ENCODE peak calls at places on chromosomes 16 and 17, in ten cellular contexts. D is IMR-90; O is activated CD4-positive, alpha-beta T cell treated with anti-CD3 and anti-CD28 coated beads, Interleukin-2, amount 10 ng/mL, durations not matched to agents 7 days and 5 days; Z is HEK293T; H is endodermal cell; J is cardiac fibroblast; V is activated CD4-positive, CD25-positive, alpha-beta regulatory T cell; Q is small intestine; A is NCI-H446 treated with DMSO at 0.1 percent for 48 hours; F is NCI-H1092 treated with DMSO at 0.1 percent for 48 hours. G is an unnamed sample.

GRCh38 chr16:88906020-88906419 is 39.6 kb upstream of the PABPN1L start:
- DNase-seq in A (no peak), V (no peak), J (no peak), O (no peak), H (no peak), F (no peak), Q (no peak), Z (no peak), D (no peak), G (no peak)

GRCh38 chr16:23742761-23743160 is 12.1 kb upstream of the CHP2 start:
- DNase-seq in J (no peak), O (no peak), D (no peak), Z (no peak), V (no peak), A (no peak), Q (peak; percentile 60), F (no peak), H (no peak), G (no peak)

GRCh38 chr17:4518901-4519300 is 20.2 kb downstream of the SPNS2 start:
- DNase-seq in H (no peak), O (no peak), Z (no peak), D (no peak), F (no peak), A (no peak), Q (no peak), J (no peak), V (no peak), G (no peak)

GRCh38 chr16:79628501-79628975 is 28.0 kb upstream of the MAF start:
- DNase-seq in J (no peak), D (peak; percentile 19), V (peak; percentile 32), H (no peak), F (no peak), Z (no peak), A (no peak), Q (no peak), O (peak; percentile 61), G (peak; percentile 69)

GRCh38 chr17:42855048-42855596 is 4.1 kb downstream of the AOC3 start:
- DNase-seq in D (no peak), H (no peak), V (no peak), F (no peak), Z (no peak), Q (no peak), O (no peak), J (no peak), A (no peak), G (no peak)

GRCh38 chr16:1993731-1994131 is 4.0 kb downstream of the SYNGR3 start:
- DNase-seq in D (peak; percentile 46), O (no peak), Z (no peak), H (no peak), Q (peak; percentile 17), V (no peak), A (no peak), J (no peak), F (no peak), G (no peak)

GRCh38 chr17:38628441-38628840 is 22.7 kb upstream of the SRCIN1 start:
- DNase-seq in Z (peak; percentile 44), F (no peak), V (no peak), O (no peak), J (peak; percentile 14), H (peak; percentile 81), D (peak; percentile 6), Q (no peak), A (peak; percentile 43), G (peak; percentile 9)

GRCh38 chr16:81696959-81697293 is 82.2 kb upstream of the PLCG2 start:
- DNase-seq in Q (no peak), H (no peak), A (no peak), D (no peak), V (no peak), Z (no peak), J (no peak), O (no peak), F (no peak), G (no peak)

GRCh38 chr17:68089881-68090280 is 54.3 kb downstream of the KPNA2 start:
- DNase-seq in J (peak; percentile 33), O (no peak), V (no peak), Z (no peak), A (no peak), D (peak; percentile 24), H (peak; percentile 65), F (no peak), Q (peak; percentile 70), G (peak; percentile 38)

GRCh38 chr16:30846649-30847402 is 47.1 kb downstream of the BCL7C start:
- DNase-seq in D (no peak), A (no peak), V (no peak), Z (no peak), H (peak; percentile 53), Q (no peak), O (no peak), F (no peak), J (no peak), G (no peak)

GRCh38 chr17:77959926-77960521 is 1.5 kb downstream of the TNRC6C start:
- DNase-seq in D (peak; percentile 60), J (peak; percentile 29), V (no peak), H (no peak), O (peak; percentile 46), A (no peak), Z (peak; percentile 20), Q (peak; percentile 12), F (peak; percentile 46), G (peak; percentile 12)

GRCh38 chr17:27466748-27467375 is 10.6 kb downstream of the KSR1 start:
- DNase-seq in J (no peak), F (no peak), D (no peak), V (peak; percentile 62), Z (no peak), H (no peak), O (peak; percentile 81), Q (no peak), A (no peak), G (no peak)

GRCh38 chr16:27318399-27319256 is 4.9 kb downstream of the IL4R start:
- DNase-seq in Q (peak; percentile 47), F (no peak), H (peak; percentile 55), V (peak; percentile 51), O (peak; percentile 58), Z (no peak), D (peak; percentile 48), J (peak; percentile 59), A (no peak), G (peak; percentile 89)

GRCh38 chr17:1928976-1929375 is 96.2 kb downstream of the RTN4RL1 start:
- DNase-seq in Q (peak; percentile 25), D (no peak), H (no peak), Z (no peak), O (no peak), A (no peak), J (no peak), F (no peak), V (no peak), G (no peak)

GRCh38 chr17:50265212-50265611 is 9.1 kb upstream of the TMEM92 start:
- DNase-seq in Z (no peak), V (no peak), F (peak; percentile 54), A (no peak), O (no peak), Q (no peak), D (no peak), J (no peak), H (no peak), G (no peak)

GRCh38 chr17:34252138-34252889 is 2.8 kb upstream of the CCL2 start:
- DNase-seq in O (no peak), H (peak; percentile 67), J (peak; percentile 97), A (no peak), V (no peak), D (peak; percentile 95), Z (no peak), F (no peak), Q (peak; percentile 12), G (peak; percentile 87)

GRCh38 chr16:50040028-50040427 is 15.0 kb downstream of the CNEP1R1 start:
- DNase-seq in J (no peak), H (no peak), V (no peak), Z (no peak), A (no peak), D (no peak), F (no peak), Q (no peak), O (no peak), G (no peak)

GRCh38 chr16:3004319-3004718 is 8.4 kb upstream of the CLDN9 start:
- DNase-seq in H (no peak), V (no peak), Z (no peak), J (no peak), O (no peak), A (no peak), Q (peak; percentile 18), F (peak; percentile 49), D (no peak), G (no peak)

GRCh38 chr16:23410176-23410575 is 42.8 kb downstream of the COG7 start:
- DNase-seq in Z (no peak), D (peak; percentile 23), F (peak; percentile 20), J (no peak), O (no peak), H (peak; percentile 62), Q (no peak), V (no peak), A (no peak), G (no peak)

GRCh38 chr16:68458101-68458500 is 9.8 kb upstream of the SMPD3 start:
- DNase-seq in H (no peak), D (no peak), A (no peak), V (no peak), F (no peak), Q (no peak), J (no peak), O (no peak), Z (no peak), G (no peak)

GRCh38 chr17:65514082-65514481 is 47.4 kb downstream of the AXIN2 start:
- DNase-seq in Z (no peak), O (no peak), V (no peak), Q (no peak), A (no peak), F (no peak), D (peak; percentile 56), J (peak; percentile 75), H (peak; percentile 23), G (no peak)

GRCh38 chr16:21083729-21084268 is 66.8 kb downstream of the DNAH3 start:
- DNase-seq in V (peak; percentile 27), A (no peak), D (peak; percentile 54), J (peak; percentile 76), H (peak; percentile 93), Z (peak; percentile 58), O (peak; percentile 64), Q (peak; percentile 57), F (peak; percentile 37), G (peak; percentile 52)

GRCh38 chr17:19867654-19868395 is at the start of gene ULK2:
- DNase-seq in J (peak; percentile 86), Z (peak; percentile 43), O (peak; percentile 48), Q (peak; percentile 44), F (peak; percentile 38), D (peak; percentile 69), H (peak; percentile 92), A (no peak), V (no peak), G (peak; percentile 77)

GRCh38 chr17:48093341-48094045 is 7.8 kb downstream of the CBX1 start:
- DNase-seq in Z (no peak), V (no peak), H (no peak), Q (no peak), D (no peak), O (no peak), J (no peak), F (no peak), A (no peak), G (no peak)

GRCh38 chr17:2972749-2973148 is 90.7 kb downstream of the OR1D5 start:
- DNase-seq in F (no peak), Q (peak; percentile 66), D (peak; percentile 42), O (no peak), A (no peak), H (no peak), V (no peak), J (no peak), Z (no peak), G (no peak)

GRCh38 chr16:70789231-70789926 is 11.6 kb downstream of the VAC14 start:
- DNase-seq in Z (no peak), Q (no peak), F (no peak), V (no peak), O (no peak), H (peak; percentile 69), D (peak; percentile 48), J (peak; percentile 76), A (no peak), G (peak; percentile 88)

GRCh38 chr16:27273670-27274522 is 5.3 kb upstream of the NSMCE1 start:
- DNase-seq in D (peak; percentile 53), H (peak; percentile 26), Q (peak; percentile 83), F (no peak), V (no peak), A (no peak), Z (no peak), O (peak; percentile 30), J (no peak), G (no peak)

GRCh38 chr16:52747196-52747595 is 200.3 kb upstream of the TOX3 start:
- DNase-seq in D (no peak), Z (no peak), V (no peak), F (no peak), Q (no peak), H (no peak), O (no peak), A (no peak), J (no peak), G (no peak)